ENCODE peak calls at places on chromosomes 4 and X, in six cellular contexts. One of them, this sample, is unnamed.

GRCh38 chrX:149365061-149365460 is 140.0 kb downstream of the IDS start:
- DNase-seq in neuronal stem cell: no peak
- DNase-seq in H9: no peak
- DNase-seq in H1: no peak
- DNase-seq in IMR-90: no peak
- DNase-seq in trophoblast cell: no peak
- DNase-seq in this sample: peak; percentile 0

GRCh38 chr4:184833046-184833838 is 7.5 kb upstream of the ACSL1 start:
- DNase-seq in neuronal stem cell: no peak
- DNase-seq in H9: no peak
- DNase-seq in H1: no peak
- DNase-seq in IMR-90: no peak
- DNase-seq in trophoblast cell: peak; percentile 85
- DNase-seq in this sample: no peak

GRCh38 chr4:125693233-125693632 is 378.5 kb downstream of the FAT4 start:
- DNase-seq in neuronal stem cell: no peak
- DNase-seq in H9: no peak
- DNase-seq in H1: no peak
- DNase-seq in IMR-90: no peak
- DNase-seq in trophoblast cell: no peak
- DNase-seq in this sample: no peak

GRCh38 chr4:109913842-109914241 is 1.2 kb downstream of the EGF start:
- DNase-seq in neuronal stem cell: no peak
- DNase-seq in H9: no peak
- DNase-seq in H1: no peak
- DNase-seq in IMR-90: no peak
- DNase-seq in trophoblast cell: no peak
- DNase-seq in this sample: no peak

GRCh38 chrX:15418707-15419181 is 34.5 kb upstream of the VEGFD start:
- DNase-seq in neuronal stem cell: no peak
- DNase-seq in H9: no peak
- DNase-seq in H1: no peak
- DNase-seq in IMR-90: no peak
- DNase-seq in trophoblast cell: no peak
- DNase-seq in this sample: no peak

GRCh38 chrX:9184231-9184630 is 150.3 kb upstream of the FAM9B start:
- DNase-seq in neuronal stem cell: no peak
- DNase-seq in H9: no peak
- DNase-seq in H1: no peak
- DNase-seq in IMR-90: no peak
- DNase-seq in trophoblast cell: no peak
- DNase-seq in this sample: no peak

GRCh38 chrX:150968862-150969720 is 14.0 kb upstream of the HMGB3 start:
- DNase-seq in neuronal stem cell: no peak
- DNase-seq in H9: peak; percentile 83
- DNase-seq in H1: no peak
- DNase-seq in IMR-90: no peak
- DNase-seq in trophoblast cell: no peak
- DNase-seq in this sample: no peak

GRCh38 chrX:22118161-22118830 is 86.2 kb downstream of the PHEX start:
- DNase-seq in neuronal stem cell: no peak
- DNase-seq in H9: no peak
- DNase-seq in H1: no peak
- DNase-seq in IMR-90: peak; percentile 23
- DNase-seq in trophoblast cell: no peak
- DNase-seq in this sample: peak; percentile 53

GRCh38 chr4:1644906-1645657 is 39.0 kb downstream of the FAM53A start:
- DNase-seq in neuronal stem cell: peak; percentile 20
- DNase-seq in H9: no peak
- DNase-seq in H1: no peak
- DNase-seq in IMR-90: no peak
- DNase-seq in trophoblast cell: no peak
- DNase-seq in this sample: peak; percentile 1

GRCh38 chr4:125390126-125390525 is 75.4 kb downstream of the FAT4 start:
- DNase-seq in neuronal stem cell: no peak
- DNase-seq in H9: no peak
- DNase-seq in H1: no peak
- DNase-seq in IMR-90: peak; percentile 85
- DNase-seq in trophoblast cell: no peak
- DNase-seq in this sample: peak; percentile 83

GRCh38 chr4:176038789-176039188 is 26.9 kb upstream of the WDR17 start:
- DNase-seq in neuronal stem cell: no peak
- DNase-seq in H9: no peak
- DNase-seq in H1: no peak
- DNase-seq in IMR-90: no peak
- DNase-seq in trophoblast cell: no peak
- DNase-seq in this sample: no peak

GRCh38 chr4:4619821-4620220 is 78.0 kb upstream of the STX18 start:
- DNase-seq in neuronal stem cell: no peak
- DNase-seq in H9: no peak
- DNase-seq in H1: no peak
- DNase-seq in IMR-90: no peak
- DNase-seq in trophoblast cell: peak; percentile 23
- DNase-seq in this sample: no peak

GRCh38 chr4:114600672-114601071 is 2.1 kb downstream of the UGT8 start:
- DNase-seq in neuronal stem cell: no peak
- DNase-seq in H9: no peak
- DNase-seq in H1: no peak
- DNase-seq in IMR-90: no peak
- DNase-seq in trophoblast cell: no peak
- DNase-seq in this sample: peak; percentile 1

GRCh38 chr4:105996845-105997244 is 101.6 kb downstream of the NPNT start:
- DNase-seq in neuronal stem cell: no peak
- DNase-seq in H9: no peak
- DNase-seq in H1: no peak
- DNase-seq in IMR-90: no peak
- DNase-seq in trophoblast cell: no peak
- DNase-seq in this sample: peak; percentile 26

GRCh38 chr4:56387023-56388001 is at the start of gene AASDH:
- DNase-seq in neuronal stem cell: peak; percentile 95
- DNase-seq in H9: peak; percentile 95
- DNase-seq in H1: peak; percentile 79
- DNase-seq in IMR-90: peak; percentile 95
- DNase-seq in trophoblast cell: peak; percentile 98
- DNase-seq in this sample: peak; percentile 97

GRCh38 chr4:168318266-168318895 is at the start of gene DDX60:
- DNase-seq in neuronal stem cell: peak; percentile 38
- DNase-seq in H9: peak; percentile 71
- DNase-seq in H1: peak; percentile 13
- DNase-seq in IMR-90: peak; percentile 73
- DNase-seq in trophoblast cell: peak; percentile 75
- DNase-seq in this sample: peak; percentile 88

GRCh38 chr4:4942658-4943057 is 76.6 kb downstream of the CYTL1 start:
- DNase-seq in neuronal stem cell: no peak
- DNase-seq in H9: no peak
- DNase-seq in H1: no peak
- DNase-seq in IMR-90: no peak
- DNase-seq in trophoblast cell: no peak
- DNase-seq in this sample: no peak

GRCh38 chrX:110743679-110744340 is 51.8 kb downstream of the CHRDL1 start:
- DNase-seq in neuronal stem cell: no peak
- DNase-seq in H9: no peak
- DNase-seq in H1: no peak
- DNase-seq in IMR-90: peak; percentile 2
- DNase-seq in trophoblast cell: no peak
- DNase-seq in this sample: no peak

GRCh38 chr4:6197433-6198174 is 2.7 kb downstream of the JAKMIP1 start:
- DNase-seq in neuronal stem cell: no peak
- DNase-seq in H9: no peak
- DNase-seq in H1: no peak
- DNase-seq in IMR-90: no peak
- DNase-seq in trophoblast cell: no peak
- DNase-seq in this sample: no peak

GRCh38 chr4:113300384-113301011 is 251.0 kb downstream of the ANK2 start:
- DNase-seq in neuronal stem cell: no peak
- DNase-seq in H9: no peak
- DNase-seq in H1: no peak
- DNase-seq in IMR-90: peak; percentile 90
- DNase-seq in trophoblast cell: no peak
- DNase-seq in this sample: peak; percentile 91

GRCh38 chrX:357693-358471 is 28.8 kb downstream of the PPP2R3B start:
- DNase-seq in neuronal stem cell: no peak
- DNase-seq in H9: no peak
- DNase-seq in H1: no peak
- DNase-seq in IMR-90: peak; percentile 60
- DNase-seq in trophoblast cell: no peak
- DNase-seq in this sample: peak; percentile 54

GRCh38 chr4:99979872-99980271 is 29.8 kb upstream of the H2AZ1 start:
- DNase-seq in neuronal stem cell: no peak
- DNase-seq in H9: no peak
- DNase-seq in H1: no peak
- DNase-seq in IMR-90: peak; percentile 69
- DNase-seq in trophoblast cell: no peak
- DNase-seq in this sample: peak; percentile 20

DNA sequence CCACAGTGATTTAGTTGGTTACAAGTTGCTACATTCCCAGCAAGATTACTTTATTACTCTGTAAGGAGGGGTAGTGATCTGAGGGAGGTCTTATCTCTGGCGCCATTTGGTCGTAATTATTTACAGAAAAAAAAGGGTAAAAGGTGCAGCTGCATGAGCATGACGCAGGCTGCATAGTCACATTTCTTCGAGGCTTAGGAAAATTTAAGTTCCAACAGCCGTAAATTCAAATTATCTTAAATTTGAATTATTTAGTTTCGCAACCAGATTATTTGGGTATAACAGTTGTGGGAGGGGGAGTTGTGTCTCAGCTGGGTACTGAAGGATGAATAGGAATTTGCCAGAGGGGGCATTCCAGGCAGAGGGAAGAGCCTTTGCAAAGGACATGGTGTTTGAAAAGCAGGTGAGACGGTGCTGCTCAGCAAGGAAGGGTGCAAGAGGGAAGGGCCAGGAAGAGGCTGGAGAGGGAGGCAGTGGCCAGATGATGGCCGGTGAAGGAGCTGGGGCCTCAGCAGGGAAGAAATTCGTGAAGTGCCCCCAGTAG is 17.5 kb upstream of the AFAP1 start:
- DNase-seq in neuronal stem cell: no peak
- DNase-seq in H9: no peak
- DNase-seq in H1: no peak
- DNase-seq in IMR-90: peak; percentile 26
- DNase-seq in trophoblast cell: peak; percentile 73
- DNase-seq in this sample: no peak
- H3K4ac ChIP-seq in neuronal stem cell: no peak overlapping the region
- H3K4ac ChIP-seq in H9: no peak overlapping the region
- H3K4ac ChIP-seq in H1: no peak overlapping the region
- H3K4ac ChIP-seq in IMR-90: peak overlapping the region; percentile 84
- H3K4ac ChIP-seq in trophoblast cell: no peak overlapping the region
- H3K4ac ChIP-seq in this sample: no peak overlapping the region

GRCh38 chrX:48521353-48522243 is at the start of gene EBP:
- DNase-seq in neuronal stem cell: peak; percentile 71
- DNase-seq in H9: peak; percentile 92
- DNase-seq in H1: peak; percentile 70
- DNase-seq in IMR-90: peak; percentile 77
- DNase-seq in trophoblast cell: peak; percentile 85
- DNase-seq in this sample: peak; percentile 88
- H4K91ac ChIP-seq in neuronal stem cell: no peak within 1 kb of the TSS
- H4K91ac ChIP-seq in H9: no peak within 1 kb of the TSS
- H4K91ac ChIP-seq in H1: no peak within 1 kb of the TSS
- H4K91ac ChIP-seq in IMR-90: peak within 1 kb of the TSS; percentile 70
- H4K91ac ChIP-seq in trophoblast cell: peak within 1 kb of the TSS; percentile 76
- H4K91ac ChIP-seq in this sample: no peak within 1 kb of the TSS

GRCh38 chr4:86959588-86960500 is 25.0 kb downstream of the AFF1 start:
- DNase-seq in neuronal stem cell: peak; percentile 85
- DNase-seq in H9: peak; percentile 83
- DNase-seq in H1: peak; percentile 72
- DNase-seq in IMR-90: no peak
- DNase-seq in trophoblast cell: no peak
- DNase-seq in this sample: peak; percentile 20
- H3K4ac ChIP-seq in neuronal stem cell: peak overlapping the region; percentile 93
- H3K4ac ChIP-seq in H9: no peak overlapping the region
- H3K4ac ChIP-seq in H1: no peak overlapping the region
- H3K4ac ChIP-seq in IMR-90: peak overlapping the region; percentile 79
- H3K4ac ChIP-seq in trophoblast cell: no peak overlapping the region
- H3K4ac ChIP-seq in this sample: no peak overlapping the region

GRCh38 chrX:67654301-67654700 is 110.5 kb downstream of the AR start:
- DNase-seq in neuronal stem cell: no peak
- DNase-seq in H9: no peak
- DNase-seq in H1: no peak
- DNase-seq in IMR-90: no peak
- DNase-seq in trophoblast cell: no peak
- DNase-seq in this sample: no peak

GRCh38 chrX:67652581-67652980 is 108.8 kb downstream of the AR start:
- DNase-seq in neuronal stem cell: no peak
- DNase-seq in H9: no peak
- DNase-seq in H1: no peak
- DNase-seq in IMR-90: no peak
- DNase-seq in trophoblast cell: no peak
- DNase-seq in this sample: no peak

GRCh38 chrX:67651437-67652142 is 107.8 kb downstream of the AR start:
- DNase-seq in neuronal stem cell: no peak
- DNase-seq in H9: no peak
- DNase-seq in H1: no peak
- DNase-seq in IMR-90: no peak
- DNase-seq in trophoblast cell: no peak
- DNase-seq in this sample: no peak

DNA sequence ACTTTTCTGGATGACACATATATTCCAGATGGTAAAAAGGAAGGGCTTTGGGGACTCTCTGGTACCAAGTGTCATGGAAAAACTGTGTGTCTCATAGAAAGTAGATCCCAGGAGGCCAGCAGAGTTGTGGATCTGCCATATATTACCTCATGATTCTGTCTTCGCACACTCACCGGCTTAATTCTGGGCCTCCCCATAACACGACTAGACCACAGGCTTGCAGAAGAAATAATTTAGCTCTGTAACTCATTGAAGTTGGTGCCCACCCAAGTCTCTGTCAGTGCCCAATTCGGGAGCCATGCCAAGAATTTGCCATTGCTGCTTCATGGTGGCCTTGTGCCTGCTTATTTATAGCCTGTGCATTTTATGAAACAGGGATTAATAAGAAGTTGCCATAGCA is 104.5 kb downstream of the AR start:
- DNase-seq in neuronal stem cell: no peak
- DNase-seq in H9: no peak
- DNase-seq in H1: no peak
- DNase-seq in IMR-90: no peak
- DNase-seq in trophoblast cell: no peak
- DNase-seq in this sample: no peak
- H4K91ac ChIP-seq in neuronal stem cell: no peak overlapping the region
- H4K91ac ChIP-seq in H9: no peak overlapping the region
- H4K91ac ChIP-seq in H1: no peak overlapping the region
- H4K91ac ChIP-seq in IMR-90: no peak overlapping the region
- H4K91ac ChIP-seq in trophoblast cell: no peak overlapping the region
- H4K91ac ChIP-seq in this sample: no peak overlapping the region

GRCh38 chr4:151855747-151856146 is 94.9 kb upstream of the GATB start:
- DNase-seq in neuronal stem cell: no peak
- DNase-seq in H9: no peak
- DNase-seq in H1: no peak
- DNase-seq in IMR-90: no peak
- DNase-seq in trophoblast cell: no peak
- DNase-seq in this sample: no peak
- H3K4ac ChIP-seq in neuronal stem cell: no peak overlapping the region
- H3K4ac ChIP-seq in H9: no peak overlapping the region
- H3K4ac ChIP-seq in H1: no peak overlapping the region
- H3K4ac ChIP-seq in IMR-90: no peak overlapping the region
- H3K4ac ChIP-seq in trophoblast cell: no peak overlapping the region
- H3K4ac ChIP-seq in this sample: no peak overlapping the region

This sample was measured in mesenchymal stem cell.